ENCODE peak calls at places on chromosomes 11 and 22, in four cellular contexts. T, N, C and Y are unnamed samples.

GRCh38 chr11:34960277-34960676 is 43.9 kb downstream of the PDHX start:
- DNase-seq in C (no peak), N (no peak), T (no peak), Y (no peak)

GRCh38 chr22:49422668-49423067 is 405.0 kb downstream of the BRD1 start:
- DNase-seq in N (no peak), C (no peak), T (no peak), Y (no peak)

GRCh38 chr11:103170865-103171264 is 61.6 kb downstream of the DYNC2H1 start:
- DNase-seq in C (no peak), T (peak; percentile 7), N (no peak), Y (no peak)

GRCh38 chr11:94794287-94795168 is 26.4 kb downstream of the AMOTL1 start:
- DNase-seq in T (peak; percentile 99), N (peak; percentile 63), C (no peak), Y (no peak)

GRCh38 chr22:22196018-22196533 is 48.5 kb upstream of the VPREB1 start:
- DNase-seq in N (no peak), T (no peak), C (no peak), Y (no peak)

GRCh38 chr22:37854946-37855345 is 5.7 kb downstream of the EIF3L start:
- DNase-seq in N (no peak), C (no peak), T (no peak), Y (no peak)

GRCh38 chr11:104487035-104487775 is 323.3 kb upstream of the PDGFD start:
- DNase-seq in N (no peak), T (peak; percentile 12), C (no peak), Y (no peak)

GRCh38 chr11:78256962-78257361 is 68.2 kb downstream of the USP35 start:
- DNase-seq in T (peak; percentile 93), N (peak; percentile 78), C (no peak), Y (peak; percentile 76)

GRCh38 chr11:116217006-116217405 is 555.8 kb downstream of the BUD13 start:
- DNase-seq in C (peak; percentile 36), T (peak; percentile 27), N (no peak), Y (peak; percentile 31)

GRCh38 chr11:113484223-113484622 is 9.0 kb upstream of the DRD2 start:
- DNase-seq in C (no peak), N (no peak), T (no peak), Y (no peak)

GRCh38 chr22:23598805-23599518 is 18.9 kb upstream of the IGLL1 start:
- DNase-seq in C (no peak), N (no peak), T (no peak), Y (no peak)

GRCh38 chr11:61022311-61023085 is 51.0 kb downstream of the CD6 start:
- DNase-seq in C (no peak), N (no peak), T (no peak), Y (no peak)

GRCh38 chr22:31212783-31213626 is 907 bp downstream of the LIMK2 start:
- DNase-seq in C (peak; percentile 10), T (no peak), N (peak; percentile 35), Y (peak; percentile 47)
- H3K4me1 ChIP-seq in C (peaks cover 24% of the 10 kb centered on the region), T (no peaks in the 10 kb centered on the region), N (peaks cover 63% of the 10 kb centered on the region), Y (peaks cover 27% of the 10 kb centered on the region)

GRCh38 chr22:30289980-30290313 is 642 bp upstream of the CASTOR1 start:
- DNase-seq in N (no peak), C (no peak), T (no peak), Y (no peak)

GRCh38 chr22:30291334-30291892 is 2.1 kb upstream of the CASTOR1 start:
- DNase-seq in C (no peak), N (no peak), T (no peak), Y (no peak)

GRCh38 chr22:30290679-30291333 is 1.5 kb upstream of the CASTOR1 start:
- DNase-seq in C (peak; percentile 89), N (peak; percentile 83), T (peak; percentile 52), Y (no peak)

GRCh38 chr22:30289126-30289979 is at the start of gene CASTOR1:
- DNase-seq in T (peak; percentile 97), C (peak; percentile 98), N (peak; percentile 99), Y (peak; percentile 99)

DNA sequence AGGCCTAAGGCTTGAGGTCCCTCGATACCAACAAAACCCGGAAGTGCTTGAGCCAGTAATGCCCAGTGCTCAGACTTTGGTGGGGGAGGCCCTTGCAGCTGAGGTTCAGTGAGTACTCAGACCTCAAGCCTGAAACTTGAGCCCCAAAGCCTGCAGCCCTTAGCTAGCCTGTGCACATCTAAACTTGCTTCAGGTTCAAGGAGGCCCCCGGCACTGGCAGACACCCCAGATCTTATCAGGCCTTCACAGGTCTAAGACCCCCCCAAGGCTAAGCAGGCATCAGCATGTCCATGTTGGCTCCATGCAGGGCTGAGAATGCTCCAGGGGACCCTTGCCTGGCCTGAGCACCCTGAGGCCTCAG is 993 bp upstream of the CASTOR1 start:
- DNase-seq in N (no peak), C (no peak), T (no peak), Y (no peak)
- H3K4me1 ChIP-seq in N (peaks cover 35% of the 10 kb centered on the region), C (peaks cover 68% of the 10 kb centered on the region), T (peaks cover 15% of the 10 kb centered on the region), Y (peaks cover 20% of the 10 kb centered on the region)

GRCh38 chr11:72747456-72747855 is 4.8 kb downstream of the ARAP1 start:
- DNase-seq in N (no peak), T (no peak), C (no peak), Y (no peak)
- H3K4me1 ChIP-seq in N (peaks cover 19% of the 10 kb centered on the region), T (peaks cover 2% of the 10 kb centered on the region), C (peaks cover 28% of the 10 kb centered on the region), Y (peaks cover 11% of the 10 kb centered on the region)

GRCh38 chr11:119309953-119310681 is 6.8 kb downstream of the MCAM start:
- DNase-seq in N (no peak), T (no peak), C (no peak), Y (no peak)
- H3K4me1 ChIP-seq in N (no peaks in the 10 kb centered on the region), T (peaks cover 5% of the 10 kb centered on the region), C (peaks cover 5% of the 10 kb centered on the region), Y (peaks cover 3% of the 10 kb centered on the region)